ENCODE peak calls at places on chromosomes 5 and 9, in four cellular contexts. Z is activated CD8-positive, alpha-beta T cell treated with anti-CD3 and anti-CD28 coated beads for 36 hours; U is mammary epithelial cell; Q is uterus. I is an unnamed sample.

GRCh38 chr5:124996764-124997077 is 250.3 kb upstream of the ZNF608 start:
- DNase-seq in Z (no peak), U (no peak), Q (no peak), I (no peak)

GRCh38 chr5:45578270-45578669 is 117.9 kb downstream of the HCN1 start:
- DNase-seq in Z (no peak), U (no peak), Q (no peak), I (no peak)

GRCh38 chr5:109812698-109813097 is 123.0 kb downstream of the MAN2A1 start:
- DNase-seq in Z (no peak), U (no peak), Q (no peak), I (no peak)

GRCh38 chr9:119868694-119869093 is 499.5 kb upstream of the BRINP1 start:
- DNase-seq in Z (no peak), U (no peak), Q (no peak), I (no peak)

GRCh38 chr5:14325369-14325768 is 182.2 kb downstream of the TRIO start:
- DNase-seq in Z (no peak), U (no peak), Q (no peak), I (no peak)

GRCh38 chr9:131312822-131313770 is 23.6 kb downstream of the PLPP7 start:
- DNase-seq in Z (no peak), U (no peak), Q (no peak), I (no peak)

GRCh38 chr9:91151741-91152095 is 210.0 kb downstream of the AUH start:
- DNase-seq in Z (peak), U (no peak), Q (no peak), I (no peak)

GRCh38 chr5:168291281-168291960 is at the start of gene WWC1:
- DNase-seq in Z (peak), U (peak), Q (no peak), I (peak)

GRCh38 chr5:75044406-75044805 is 8.0 kb downstream of the GCNT4 start:
- DNase-seq in Z (no peak), U (no peak), Q (no peak), I (peak)

GRCh38 chr9:19193029-19193324 is 37.5 kb upstream of the DENND4C start:
- DNase-seq in Z (no peak), U (no peak), Q (no peak), I (no peak)

GRCh38 chr9:89610391-89610925 is 5.6 kb downstream of the GADD45G start:
- DNase-seq in Z (no peak), U (no peak), Q (no peak), I (no peak)

GRCh38 chr9:134882204-134882785 is 1.7 kb downstream of the FCN2 start:
- DNase-seq in Z (no peak), U (no peak), Q (no peak), I (no peak)

GRCh38 chr9:128689293-128689770 is 310 bp downstream of the SET start:
- DNase-seq in Z (peak), U (no peak), Q (peak), I (no peak)

GRCh38 chr5:10133830-10134229 is 115.9 kb downstream of the ATPSCKMT start:
- DNase-seq in Z (no peak), U (no peak), Q (no peak), I (no peak)

GRCh38 chr9:38117646-38118045 is 48.6 kb upstream of the SHB start:
- DNase-seq in Z (no peak), U (no peak), Q (no peak), I (no peak)

GRCh38 chr5:96934291-96934694 is 1.6 kb upstream of the LNPEP start:
- DNase-seq in Z (peak), U (no peak), Q (peak), I (peak)

GRCh38 chr5:14296533-14297331 is 153.6 kb downstream of the TRIO start:
- DNase-seq in Z (no peak), U (no peak), Q (no peak), I (no peak)

GRCh38 chr5:140039561-140039960 is 3.5 kb downstream of the NRG2 start:
- DNase-seq in Z (no peak), U (peak), Q (no peak), I (peak)

GRCh38 chr5:78920604-78921003 is 64.5 kb downstream of the ARSB start:
- DNase-seq in Z (no peak), U (no peak), Q (no peak), I (no peak)

GRCh38 chr5:93349613-93350012 is 231.4 kb downstream of the NR2F1-AS1 start:
- DNase-seq in Z (no peak), U (peak), Q (no peak), I (no peak)

GRCh38 chr5:132475531-132475930 is 15.0 kb downstream of the IRF1 start:
- DNase-seq in Z (no peak), U (no peak), Q (no peak), I (no peak)

GRCh38 chr5:56737002-56737621 is 78.2 kb upstream of the MAP3K1 start:
- DNase-seq in Z (peak), U (no peak), Q (no peak), I (no peak)

GRCh38 chr9:6959275-6960000 is 201.7 kb downstream of the KDM4C start:
- DNase-seq in Z (no peak), U (no peak), Q (no peak), I (no peak)

GRCh38 chr5:134526483-134527155 is 1.1 kb downstream of the JADE2 start:
- DNase-seq in Z (peak), U (no peak), Q (peak), I (peak)

GRCh38 chr5:35919191-35919590 is 19.2 kb downstream of the CAPSL start:
- DNase-seq in Z (peak), U (peak), Q (no peak), I (no peak)

GRCh38 chr5:35924122-35924949 is 14.1 kb downstream of the CAPSL start:
- DNase-seq in Z (peak), U (peak), Q (no peak), I (no peak)

GRCh38 chr5:35921930-35922329 is 16.5 kb downstream of the CAPSL start:
- DNase-seq in Z (peak), U (no peak), Q (no peak), I (no peak)

GRCh38 chr5:35922468-35922867 is 16.0 kb downstream of the CAPSL start:
- DNase-seq in Z (no peak), U (no peak), Q (no peak), I (no peak)

DNA sequence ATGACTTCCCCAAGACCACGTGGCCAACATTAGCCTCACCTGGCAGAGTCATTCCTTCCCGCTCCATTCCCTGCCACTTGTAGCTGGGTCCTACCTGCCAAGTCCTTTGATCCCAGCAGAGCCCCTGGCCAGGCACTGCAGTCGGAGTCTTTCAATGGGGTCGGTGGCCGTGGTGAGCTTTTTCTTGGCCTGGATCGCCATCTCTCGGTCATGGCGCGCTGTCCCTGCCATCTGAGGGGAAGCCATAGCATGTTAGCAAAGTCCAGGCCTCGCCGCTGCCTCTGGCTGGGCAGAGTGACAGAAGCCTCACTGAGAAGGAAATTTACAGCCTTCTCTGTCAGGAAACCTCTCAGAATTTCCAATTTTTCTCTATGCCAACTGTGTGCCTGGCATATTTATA is 17.5 kb downstream of the CAPSL start:
- DNase-seq in Z (no peak), U (no peak), Q (no peak), I (no peak)
- TF ChIP-seq CTCF in Z (no peak), U (no peak), Q (no peak), I (no peak)

DNA sequence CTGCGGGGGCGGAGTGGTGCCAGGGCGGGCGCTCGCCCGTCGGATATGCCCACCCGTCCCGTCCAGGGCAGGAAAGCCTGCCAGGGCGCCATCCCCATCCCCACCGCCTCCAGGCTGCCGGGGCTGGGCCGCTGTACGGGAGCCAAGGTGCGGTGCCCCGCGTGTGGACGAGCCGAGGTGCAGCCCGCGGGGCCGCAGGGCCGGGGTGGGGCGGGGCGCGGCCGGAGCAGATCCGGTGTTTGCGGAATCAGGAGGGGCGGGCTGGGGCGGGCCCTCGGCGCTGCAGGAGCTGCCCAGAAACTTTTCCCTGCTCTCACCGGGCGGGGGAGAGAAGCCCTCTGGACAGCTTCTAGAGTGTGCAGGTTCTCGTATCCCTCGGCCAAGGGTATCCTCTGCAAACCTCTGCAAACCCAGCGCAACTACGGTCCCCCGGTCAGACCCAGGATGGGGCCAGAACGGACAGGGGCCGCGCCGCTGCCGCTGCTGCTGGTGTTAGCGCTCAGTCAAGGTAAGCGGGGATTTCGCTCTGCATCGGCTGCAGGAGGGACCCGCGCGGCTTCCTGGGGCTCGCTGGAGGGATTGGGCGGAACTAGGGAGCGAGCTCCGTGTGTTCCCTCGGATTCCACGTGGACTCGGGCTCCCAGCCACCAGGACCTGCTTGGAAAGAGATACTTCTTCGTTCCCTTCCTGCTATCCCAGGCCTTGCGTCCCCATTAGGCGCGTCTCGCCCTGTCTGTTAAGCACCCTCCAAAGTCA is at the start of gene ITGA2:
- DNase-seq in Z (peak), U (peak), Q (peak), I (peak)
- TF ChIP-seq CTCF in Z (no peak), U (no peak), Q (no peak), I (no peak)

GRCh38 chr9:86282979-86283535 is 719 bp upstream of the ISCA1 start:
- DNase-seq in Z (no peak), U (peak), Q (no peak), I (no peak)

GRCh38 chr9:86288501-86288900 is 6.2 kb upstream of the ISCA1 start:
- DNase-seq in Z (no peak), U (no peak), Q (no peak), I (no peak)

GRCh38 chr9:86285247-86285646 is 2.9 kb upstream of the ISCA1 start:
- DNase-seq in Z (no peak), U (no peak), Q (no peak), I (no peak)

GRCh38 chr9:86286278-86286677 is 3.9 kb upstream of the ISCA1 start:
- DNase-seq in Z (no peak), U (no peak), Q (no peak), I (no peak)

GRCh38 chr9:86287013-86287412 is 4.7 kb upstream of the ISCA1 start:
- DNase-seq in Z (peak), U (peak), Q (no peak), I (peak)
- TF ChIP-seq CTCF in Z (peak), U (no peak), Q (no peak), I (peak)

GRCh38 chr9:77177894-77178794 is 810 bp downstream of the VPS13A start:
- DNase-seq in Z (peak), U (peak), Q (peak), I (peak)

GRCh38 chr9:77176686-77177142 is 620 bp upstream of the VPS13A start:
- DNase-seq in Z (no peak), U (no peak), Q (no peak), I (no peak)

GRCh38 chr9:77175152-77175551 is 2.2 kb upstream of the VPS13A start:
- DNase-seq in Z (no peak), U (no peak), Q (no peak), I (no peak)

GRCh38 chr9:77176106-77176505 is 1.2 kb upstream of the VPS13A start:
- DNase-seq in Z (no peak), U (no peak), Q (no peak), I (no peak)

GRCh38 chr9:77177143-77177893 is at the start of gene VPS13A:
- DNase-seq in Z (peak), U (peak), Q (peak), I (peak)
- TF ChIP-seq CTCF in Z (no peak), U (no peak), Q (peak), I (peak)

GRCh38 chr9:33791117-33791516 is 4.2 kb upstream of the PRSS3 start:
- DNase-seq in Z (no peak), U (peak), Q (no peak), I (no peak)

GRCh38 chr9:33781736-33782135 is 13.6 kb upstream of the PRSS3 start:
- DNase-seq in Z (no peak), U (no peak), Q (no peak), I (no peak)

GRCh38 chr9:33787839-33788238 is 7.5 kb upstream of the PRSS3 start:
- DNase-seq in Z (no peak), U (no peak), Q (no peak), I (no peak)

GRCh38 chr9:33782395-33783152 is 12.8 kb upstream of the PRSS3 start:
- DNase-seq in Z (no peak), U (no peak), Q (no peak), I (no peak)

DNA sequence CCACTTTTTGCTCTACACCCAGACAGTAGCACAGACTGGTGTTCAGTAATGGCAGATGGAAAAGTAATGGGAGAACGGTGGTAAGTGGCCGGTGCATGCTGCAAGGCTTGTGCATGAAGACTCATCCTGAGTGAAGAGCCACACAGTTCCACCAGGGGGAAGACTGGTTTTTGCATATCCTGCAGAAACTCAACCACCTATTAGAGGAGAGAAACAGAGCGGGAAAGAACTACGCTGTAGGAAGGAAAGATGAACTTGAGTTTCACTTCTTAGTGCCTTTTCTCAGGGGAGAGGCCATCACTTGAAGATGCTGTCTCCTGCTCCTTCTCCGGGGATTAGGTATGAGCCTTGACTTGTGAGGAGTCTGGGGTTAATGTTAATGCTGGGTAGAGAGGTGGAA is 9.4 kb upstream of the PRSS3 start:
- DNase-seq in Z (peak), U (no peak), Q (no peak), I (peak)
- TF ChIP-seq CTCF in Z (no peak), U (no peak), Q (no peak), I (peak)

GRCh38 chr5:61010759-61011460 is 65.9 kb downstream of the NDUFAF2 start:
- DNase-seq in Z (no peak), U (no peak), Q (no peak), I (no peak)
- TF ChIP-seq CTCF in Z (no peak), U (peak), Q (no peak), I (no peak)

GRCh38 chr5:137826067-137826466 is 41.6 kb upstream of the MYOT start:
- DNase-seq in Z (no peak), U (no peak), Q (no peak), I (no peak)

GRCh38 chr5:137822983-137823382 is 44.7 kb upstream of the MYOT start:
- DNase-seq in Z (no peak), U (no peak), Q (no peak), I (no peak)

GRCh38 chr5:137819768-137820167 is 47.9 kb upstream of the MYOT start:
- DNase-seq in Z (no peak), U (no peak), Q (no peak), I (no peak)

GRCh38 chr5:137825165-137825564 is 42.5 kb upstream of the MYOT start:
- DNase-seq in Z (no peak), U (no peak), Q (no peak), I (no peak)

DNA sequence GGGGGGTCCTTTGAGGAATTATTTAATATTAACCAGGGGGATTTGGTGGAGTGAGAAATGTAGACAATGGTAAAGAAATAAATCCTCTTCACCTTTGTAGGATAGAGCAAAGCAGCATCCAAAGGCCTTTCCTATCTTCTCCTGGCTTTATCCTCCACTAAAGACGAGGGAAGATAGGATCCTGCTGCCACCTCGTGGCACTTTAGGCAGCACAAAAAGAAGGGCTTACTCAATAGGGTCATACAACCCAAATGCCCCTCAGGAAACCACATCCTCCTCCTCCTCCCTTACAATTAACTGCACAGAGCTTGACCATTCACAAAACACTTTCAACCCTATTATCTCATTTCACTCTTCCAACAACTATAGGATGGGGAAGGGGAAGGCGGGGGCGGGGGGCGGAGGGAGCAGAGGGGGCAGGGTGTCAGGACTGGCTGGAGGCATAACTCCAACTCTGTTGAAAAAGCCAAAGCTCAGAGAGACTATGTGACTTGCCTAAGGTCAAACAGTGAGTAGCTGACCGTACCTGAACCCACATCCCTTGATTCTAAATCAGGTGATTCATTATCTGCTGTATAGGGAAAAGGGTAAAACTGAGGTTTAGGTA is 45.4 kb upstream of the MYOT start:
- DNase-seq in Z (peak), U (peak), Q (peak), I (peak)
- TF ChIP-seq CTCF in Z (no peak), U (peak), Q (peak), I (peak)

DNA sequence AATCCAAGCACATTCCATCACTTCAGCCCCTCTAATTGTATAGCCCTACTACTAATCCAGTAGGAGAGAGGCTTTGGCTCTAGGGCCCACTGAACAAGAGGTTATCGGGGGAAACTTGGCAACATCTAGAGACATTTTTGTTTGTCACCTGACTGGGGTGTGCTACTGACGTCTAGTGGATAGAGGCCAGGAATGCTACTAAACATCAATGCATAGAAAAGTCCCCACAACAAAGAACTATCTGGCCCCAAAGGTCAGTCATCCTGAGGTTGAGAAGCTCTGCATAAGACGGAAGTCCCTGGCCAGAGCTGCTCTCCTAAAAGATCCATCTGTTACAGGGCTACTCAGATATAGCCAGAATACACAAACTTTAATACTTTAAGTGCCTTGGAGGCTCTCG is 570.6 kb upstream of the KLF4 start:
- DNase-seq in Z (no peak), U (no peak), Q (no peak), I (no peak)
- TF ChIP-seq CTCF in Z (no peak), U (no peak), Q (no peak), I (no peak)